ENCODE peak calls at places on chromosomes 12 and 14, in ten cellular contexts. S, C, N, U, B, O, J, D, I and W are unnamed samples.

GRCh38 chr14:93533864-93534263 is 103.1 kb downstream of the UNC79 start:
- DNase-seq in S (no peak), C (no peak), N (no peak), U (no peak), B (no peak), O (no peak), J (no peak), D (no peak), I (no peak), W (no peak)

GRCh38 chr14:31819281-31819680 is 257.8 kb upstream of the ARHGAP5 start:
- DNase-seq in S (no peak), C (no peak), N (no peak), U (no peak), B (no peak), O (no peak), J (no peak), D (no peak), I (no peak), W (no peak)

GRCh38 chr12:77974643-77975042 is 143.9 kb downstream of the NAV3 start:
- DNase-seq in S (no peak), C (no peak), N (no peak), U (no peak), B (no peak), O (no peak), J (no peak), D (no peak), I (no peak), W (no peak)

GRCh38 chr12:28378749-28379148 is 188.5 kb downstream of the CCDC91 start:
- DNase-seq in S (no peak), C (no peak), N (no peak), U (peak; percentile 52), B (peak; percentile 66), O (no peak), J (no peak), D (no peak), I (no peak), W (no peak)

GRCh38 chr12:118055144-118055557 is 5.8 kb downstream of the WSB2 start:
- DNase-seq in S (peak; percentile 75), C (peak; percentile 75), N (peak; percentile 61), U (no peak), B (no peak), O (no peak), J (peak; percentile 40), D (peak; percentile 45), I (no peak), W (no peak)

GRCh38 chr12:101823891-101824290 is 6.9 kb downstream of the GNPTAB start:
- DNase-seq in S (peak; percentile 50), C (peak; percentile 81), N (peak; percentile 34), U (no peak), B (peak; percentile 26), O (no peak), J (peak; percentile 27), D (no peak), I (no peak), W (peak; percentile 55)

GRCh38 chr14:24066490-24067132 is 4.8 kb upstream of the CPNE6 start:
- DNase-seq in S (no peak), C (no peak), N (no peak), U (no peak), B (no peak), O (no peak), J (no peak), D (no peak), I (no peak), W (no peak)

GRCh38 chr12:96061864-96062453 is 26.6 kb upstream of the LTA4H start:
- DNase-seq in S (peak; percentile 87), C (peak; percentile 84), N (peak; percentile 63), U (peak; percentile 45), B (peak; percentile 89), O (peak; percentile 6), J (peak; percentile 24), D (peak; percentile 37), I (peak; percentile 62), W (peak; percentile 88)

GRCh38 chr12:47223848-47224213 is 144.1 kb upstream of the AMIGO2 start:
- DNase-seq in S (peak; percentile 21), C (no peak), N (no peak), U (no peak), B (no peak), O (no peak), J (no peak), D (no peak), I (no peak), W (no peak)

GRCh38 chr14:68819260-68819691 is 26.4 kb upstream of the ZFP36L1 start:
- DNase-seq in S (peak; percentile 72), C (peak; percentile 76), N (no peak), U (no peak), B (peak; percentile 50), O (no peak), J (no peak), D (no peak), I (no peak), W (peak; percentile 25)

GRCh38 chr14:61435563-61436337 is 114.4 kb downstream of the PRKCH start:
- DNase-seq in S (no peak), C (no peak), N (no peak), U (no peak), B (no peak), O (no peak), J (no peak), D (no peak), I (no peak), W (no peak)

GRCh38 chr12:79850610-79851299 is 84.1 kb downstream of the PPP1R12A start:
- DNase-seq in S (no peak), C (no peak), N (no peak), U (no peak), B (no peak), O (no peak), J (no peak), D (no peak), I (no peak), W (no peak)

GRCh38 chr12:70929029-70929428 is 8.5 kb upstream of the PTPRR start:
- DNase-seq in S (no peak), C (no peak), N (no peak), U (no peak), B (no peak), O (no peak), J (no peak), D (no peak), I (no peak), W (no peak)

GRCh38 chr14:95597784-95598204 is 62.9 kb downstream of the GLRX5 start:
- DNase-seq in S (peak; percentile 94), C (peak; percentile 83), N (no peak), U (no peak), B (peak; percentile 39), O (no peak), J (no peak), D (no peak), I (no peak), W (peak; percentile 36)

GRCh38 chr12:132324841-132325732 is 4.3 kb downstream of the GALNT9 start:
- DNase-seq in S (no peak), C (no peak), N (no peak), U (no peak), B (no peak), O (no peak), J (no peak), D (no peak), I (no peak), W (no peak)

GRCh38 chr12:129298921-129299320 is 445.6 kb downstream of the GLT1D1 start:
- DNase-seq in S (no peak), C (no peak), N (no peak), U (no peak), B (no peak), O (no peak), J (no peak), D (no peak), I (no peak), W (no peak)

GRCh38 chr12:50188875-50189575 is 21.9 kb upstream of the CERS5 start:
- DNase-seq in S (no peak), C (no peak), N (no peak), U (no peak), B (no peak), O (no peak), J (no peak), D (no peak), I (no peak), W (no peak)

GRCh38 chr14:29925106-29925722 is 2.4 kb downstream of the PRKD1 start:
- DNase-seq in S (peak; percentile 9), C (peak; percentile 38), N (no peak), U (no peak), B (peak; percentile 57), O (no peak), J (no peak), D (no peak), I (no peak), W (no peak)

GRCh38 chr14:95551435-95551834 is 16.6 kb downstream of the GLRX5 start:
- DNase-seq in S (no peak), C (no peak), N (no peak), U (no peak), B (no peak), O (no peak), J (no peak), D (no peak), I (no peak), W (no peak)